ENCODE peak calls at places on chromosomes 3 and 15, in eight cellular contexts. I is DND-41, N is cardiac muscle cell, Y is gastrocnemius medialis, Q is hepatocyte, K is GM12878, O is lower lobe of right lung, W is tibial artery. X is an unnamed sample.

GRCh38 chr15:25684521-25685215 is 178.5 kb downstream of the ATP10A start:
- DNase-seq in Y (peak; percentile 71), N (no peak), O (no peak), W (peak; percentile 90), K (no peak), I (no peak), Q (peak; percentile 70), X (no peak)

GRCh38 chr3:100413619-100414018 is 12.3 kb downstream of the LNP1 start:
- DNase-seq in O (no peak), K (no peak), N (no peak), Q (no peak), I (no peak), W (no peak), Y (no peak), X (no peak)

GRCh38 chr3:51637144-51637940 is 33.7 kb upstream of the TEX264 start:
- DNase-seq in N (no peak), Y (no peak), W (no peak), Q (no peak), I (no peak), O (no peak), K (no peak), X (no peak)

GRCh38 chr15:33086500-33087141 is 107.9 kb downstream of the FMN1 start:
- DNase-seq in N (peak; percentile 59), Q (peak; percentile 58), I (no peak), O (no peak), K (peak; percentile 16), Y (no peak), W (no peak), X (no peak)

GRCh38 chr15:89531796-89532537 is 35.6 kb upstream of the RHCG start:
- DNase-seq in Q (no peak), I (no peak), W (no peak), O (no peak), K (no peak), Y (no peak), N (no peak), X (no peak)

GRCh38 chr3:107838196-107838595 is 252.6 kb downstream of the CD47 start:
- DNase-seq in Q (no peak), I (no peak), K (no peak), O (no peak), N (no peak), Y (no peak), W (no peak), X (no peak)

GRCh38 chr15:42048821-42049200 is 28.0 kb upstream of the PLA2G4E start:
- DNase-seq in Q (no peak), N (no peak), K (no peak), I (no peak), W (no peak), Y (no peak), O (no peak), X (no peak)

GRCh38 chr15:90883971-90884718 is at the start of gene FES:
- DNase-seq in Y (no peak), O (peak; percentile 89), N (peak; percentile 60), W (peak; percentile 87), Q (peak; percentile 70), I (no peak), K (no peak), X (peak; percentile 87)

GRCh38 chr3:26078539-26078938 is 288.6 kb downstream of the OXSM start:
- DNase-seq in W (no peak), I (no peak), O (no peak), N (no peak), Y (no peak), K (no peak), Q (no peak), X (no peak)

GRCh38 chr15:85742186-85742751 is 52.5 kb downstream of the KLHL25 start:
- DNase-seq in Q (no peak), W (no peak), K (no peak), N (no peak), O (no peak), Y (no peak), I (no peak), X (no peak)

GRCh38 chr3:171066216-171066615 is 39.7 kb upstream of the SLC2A2 start:
- DNase-seq in K (no peak), W (no peak), Q (no peak), N (no peak), Y (no peak), O (no peak), I (no peak), X (no peak)

GRCh38 chr15:60476713-60477112 is 2.2 kb downstream of the ICE2 start:
- DNase-seq in K (no peak), I (no peak), O (no peak), N (no peak), Q (no peak), Y (no peak), W (no peak), X (no peak)

GRCh38 chr15:34119291-34119690 is 17.4 kb downstream of the PGBD4 start:
- DNase-seq in I (no peak), Y (no peak), O (no peak), Q (peak; percentile 11), K (no peak), W (no peak), N (no peak), X (no peak)

GRCh38 chr3:186166491-186167288 is 57.8 kb upstream of the ETV5 start:
- DNase-seq in O (no peak), W (no peak), Q (no peak), Y (no peak), K (no peak), N (no peak), I (no peak), X (no peak)

GRCh38 chr15:101781927-101782326 is 21.4 kb upstream of the OR4F6 start:
- DNase-seq in O (no peak), K (no peak), Y (no peak), Q (no peak), W (no peak), I (no peak), N (no peak), X (no peak)

GRCh38 chr15:74957301-74958035 is 896 bp upstream of the RPP25 start:
- DNase-seq in Y (peak; percentile 18), I (no peak), O (peak; percentile 78), N (peak; percentile 32), Q (no peak), W (peak; percentile 79), K (no peak), X (peak; percentile 70)

GRCh38 chr3:148847351-148847750 is 17.7 kb upstream of the CPA3 start:
- DNase-seq in Q (no peak), K (no peak), N (no peak), O (no peak), Y (no peak), I (no peak), W (no peak), X (no peak)

GRCh38 chr3:164332856-164333802 is 745.2 kb downstream of the SI start:
- DNase-seq in W (no peak), Y (no peak), I (no peak), Q (peak; percentile 22), N (peak; percentile 54), K (no peak), O (no peak), X (no peak)

GRCh38 chr3:185929192-185930151 is 8.3 kb downstream of the TRA2B start:
- DNase-seq in I (no peak), N (no peak), Q (no peak), K (no peak), O (no peak), W (no peak), Y (no peak), X (no peak)

DNA sequence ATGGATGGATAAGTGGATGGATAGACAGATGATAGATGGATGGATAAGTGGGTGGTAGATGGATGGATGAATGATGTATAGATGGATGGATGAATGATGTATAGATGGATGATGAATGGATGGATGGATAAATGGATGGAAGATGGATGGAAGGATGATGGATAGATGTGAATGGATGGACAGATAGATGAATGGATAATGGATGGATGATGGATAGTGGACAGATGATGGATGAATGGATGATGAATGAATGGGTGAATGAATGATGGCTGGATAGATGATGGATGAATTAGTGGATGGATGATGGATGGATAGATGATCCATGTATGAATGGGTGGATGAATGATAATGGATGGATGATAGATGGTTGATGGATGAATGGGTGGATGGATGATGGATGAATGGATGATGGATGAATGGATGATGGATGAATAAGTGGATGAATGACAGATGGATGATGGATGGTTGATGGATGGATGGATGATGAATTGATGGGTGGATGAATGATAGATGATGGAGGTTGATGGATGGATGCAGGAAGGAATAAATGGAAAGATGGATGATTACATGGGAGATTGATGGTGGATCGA is 69.3 kb downstream of the ITGA11 start:
- DNase-seq in Y (no peak), O (no peak), W (no peak), N (no peak), I (no peak), Q (no peak), K (no peak), X (no peak)
- H3K36me3 ChIP-seq in Y (no peaks in the 10 kb centered on the region), O (no peaks in the 10 kb centered on the region), W (no peaks in the 10 kb centered on the region), N (no peaks in the 10 kb centered on the region), I (no peaks in the 10 kb centered on the region), Q (no peaks in the 10 kb centered on the region), K (no peaks in the 10 kb centered on the region), X (no peaks in the 10 kb centered on the region)

GRCh38 chr3:152177757-152178156 is 91.0 kb upstream of the MBNL1 start:
- DNase-seq in I (no peak), N (no peak), W (no peak), K (no peak), O (no peak), Y (no peak), Q (no peak), X (no peak)

GRCh38 chr3:152185287-152185686 is 83.4 kb upstream of the MBNL1 start:
- DNase-seq in W (no peak), Q (no peak), Y (no peak), I (no peak), K (no peak), N (no peak), O (no peak), X (no peak)

GRCh38 chr3:152185941-152186630 is 82.6 kb upstream of the MBNL1 start:
- DNase-seq in Q (no peak), K (no peak), I (no peak), N (no peak), W (no peak), O (no peak), Y (no peak), X (no peak)

GRCh38 chr3:152183473-152183872 is 85.3 kb upstream of the MBNL1 start:
- DNase-seq in Y (peak; percentile 51), O (no peak), Q (peak; percentile 15), I (peak; percentile 70), K (no peak), N (peak; percentile 63), W (no peak), X (peak; percentile 30)
- TF ChIP-seq CTCF in Y (peak; percentile 73), O (peak; percentile 52), Q (peak; percentile 29), I (peak; percentile 84), K (peak; percentile 65), N (peak; percentile 49), W (no peak), X (peak; percentile 78)

DNA sequence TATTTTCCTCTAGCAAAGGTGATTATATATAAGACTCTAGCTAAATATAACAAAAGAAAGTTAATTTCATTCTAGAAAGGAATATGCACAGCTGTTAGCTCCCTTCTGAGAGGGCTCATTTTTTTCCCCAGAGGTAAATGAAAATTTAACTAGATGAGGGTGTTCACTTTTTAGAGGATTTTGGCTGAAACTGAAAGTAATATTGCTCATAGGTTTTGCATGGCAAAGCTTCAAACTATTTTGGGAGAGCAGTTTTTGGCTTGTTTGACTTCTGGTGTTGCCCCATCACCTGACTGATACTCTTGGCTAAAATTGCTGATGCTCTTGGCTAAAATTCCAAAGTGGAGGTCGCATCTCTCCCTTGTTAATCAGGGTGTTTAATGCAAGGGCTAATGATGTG is 311.9 kb downstream of the EDEM1 start:
- DNase-seq in K (peak; percentile 39), O (no peak), W (no peak), Y (no peak), N (no peak), I (no peak), Q (no peak), X (no peak)
- H3K36me3 ChIP-seq in K (no peaks in the 10 kb centered on the region), O (no peaks in the 10 kb centered on the region), W (no peaks in the 10 kb centered on the region), Y (no peaks in the 10 kb centered on the region), N (no peaks in the 10 kb centered on the region), I (no peaks in the 10 kb centered on the region), Q (no peaks in the 10 kb centered on the region), X (no peaks in the 10 kb centered on the region)

GRCh38 chr3:14125193-14126016 is 553 bp downstream of the TMEM43 start:
- DNase-seq in I (peak; percentile 52), N (peak; percentile 88), W (peak; percentile 91), Y (no peak), Q (peak; percentile 90), K (no peak), O (peak; percentile 87), X (peak; percentile 66)
- TF ChIP-seq CTCF in I (peak; percentile 21), N (peak; percentile 18), W (no peak), Y (no peak), Q (peak; percentile 14), K (no peak), O (peak; percentile 19), X (no peak)